ENCODE peak calls at places on chromosome 18, in eight cellular contexts. One of them, this sample, is unnamed.

GRCh38 chr18:79382681-79383387 is 12.9 kb upstream of the NFATC1 start:
- DNase-seq in CD14-positive monocyte: no peak
- DNase-seq in stimulated activated CD4-positive, alpha-beta T cell treated with anti-CD3 and anti-CD28 coated beads, Interleukin-1b, Interleukin-23, amount 100 ng/mL, for 4 hours: no peak
- DNase-seq in stimulated activated CD8-positive, alpha-beta memory T cell treated with anti-CD3 and anti-CD28 coated beads, Interleukin-15, amount 100 ng/mL, for 24 hours: no peak
- DNase-seq in GM04504: no peak
- DNase-seq in memory B cell: no peak
- DNase-seq in astrocyte of the spinal cord: no peak
- DNase-seq in prostate gland: no peak
- DNase-seq in this sample: no peak

GRCh38 chr18:51537487-51537886 is 340.0 kb upstream of the MEX3C start:
- DNase-seq in CD14-positive monocyte: no peak
- DNase-seq in stimulated activated CD4-positive, alpha-beta T cell treated with anti-CD3 and anti-CD28 coated beads, Interleukin-1b, Interleukin-23, amount 100 ng/mL, for 4 hours: no peak
- DNase-seq in stimulated activated CD8-positive, alpha-beta memory T cell treated with anti-CD3 and anti-CD28 coated beads, Interleukin-15, amount 100 ng/mL, for 24 hours: no peak
- DNase-seq in GM04504: no peak
- DNase-seq in memory B cell: no peak
- DNase-seq in astrocyte of the spinal cord: no peak
- DNase-seq in prostate gland: no peak
- DNase-seq in this sample: no peak

GRCh38 chr18:49172246-49172645 is 221.5 kb upstream of the SMAD7 start:
- DNase-seq in CD14-positive monocyte: no peak
- DNase-seq in stimulated activated CD4-positive, alpha-beta T cell treated with anti-CD3 and anti-CD28 coated beads, Interleukin-1b, Interleukin-23, amount 100 ng/mL, for 4 hours: no peak
- DNase-seq in stimulated activated CD8-positive, alpha-beta memory T cell treated with anti-CD3 and anti-CD28 coated beads, Interleukin-15, amount 100 ng/mL, for 24 hours: no peak
- DNase-seq in GM04504: no peak
- DNase-seq in memory B cell: no peak
- DNase-seq in astrocyte of the spinal cord: no peak
- DNase-seq in prostate gland: no peak
- DNase-seq in this sample: no peak

GRCh38 chr18:24187049-24187448 is 48.2 kb downstream of the CABYR start:
- DNase-seq in CD14-positive monocyte: no peak
- DNase-seq in stimulated activated CD4-positive, alpha-beta T cell treated with anti-CD3 and anti-CD28 coated beads, Interleukin-1b, Interleukin-23, amount 100 ng/mL, for 4 hours: no peak
- DNase-seq in stimulated activated CD8-positive, alpha-beta memory T cell treated with anti-CD3 and anti-CD28 coated beads, Interleukin-15, amount 100 ng/mL, for 24 hours: no peak
- DNase-seq in GM04504: no peak
- DNase-seq in memory B cell: no peak
- DNase-seq in astrocyte of the spinal cord: no peak
- DNase-seq in prostate gland: no peak
- DNase-seq in this sample: no peak

GRCh38 chr18:55485666-55486065 is 102.3 kb downstream of the TCF4 start:
- DNase-seq in CD14-positive monocyte: no peak
- DNase-seq in stimulated activated CD4-positive, alpha-beta T cell treated with anti-CD3 and anti-CD28 coated beads, Interleukin-1b, Interleukin-23, amount 100 ng/mL, for 4 hours: no peak
- DNase-seq in stimulated activated CD8-positive, alpha-beta memory T cell treated with anti-CD3 and anti-CD28 coated beads, Interleukin-15, amount 100 ng/mL, for 24 hours: no peak
- DNase-seq in GM04504: no peak
- DNase-seq in memory B cell: no peak
- DNase-seq in astrocyte of the spinal cord: peak
- DNase-seq in prostate gland: no peak
- DNase-seq in this sample: no peak

GRCh38 chr18:34710430-34711386 is 610 bp downstream of the DTNA start:
- DNase-seq in CD14-positive monocyte: no peak
- DNase-seq in stimulated activated CD4-positive, alpha-beta T cell treated with anti-CD3 and anti-CD28 coated beads, Interleukin-1b, Interleukin-23, amount 100 ng/mL, for 4 hours: no peak
- DNase-seq in stimulated activated CD8-positive, alpha-beta memory T cell treated with anti-CD3 and anti-CD28 coated beads, Interleukin-15, amount 100 ng/mL, for 24 hours: no peak
- DNase-seq in GM04504: peak
- DNase-seq in memory B cell: no peak
- DNase-seq in astrocyte of the spinal cord: peak
- DNase-seq in prostate gland: no peak
- DNase-seq in this sample: no peak

GRCh38 chr18:49041677-49042570 is 91.2 kb upstream of the SMAD7 start:
- DNase-seq in CD14-positive monocyte: no peak
- DNase-seq in stimulated activated CD4-positive, alpha-beta T cell treated with anti-CD3 and anti-CD28 coated beads, Interleukin-1b, Interleukin-23, amount 100 ng/mL, for 4 hours: peak
- DNase-seq in stimulated activated CD8-positive, alpha-beta memory T cell treated with anti-CD3 and anti-CD28 coated beads, Interleukin-15, amount 100 ng/mL, for 24 hours: no peak
- DNase-seq in GM04504: no peak
- DNase-seq in memory B cell: no peak
- DNase-seq in astrocyte of the spinal cord: peak
- DNase-seq in prostate gland: peak
- DNase-seq in this sample: no peak

GRCh38 chr18:12409466-12409865 is 1.7 kb downstream of the PRELID3A start:
- DNase-seq in CD14-positive monocyte: no peak
- DNase-seq in stimulated activated CD4-positive, alpha-beta T cell treated with anti-CD3 and anti-CD28 coated beads, Interleukin-1b, Interleukin-23, amount 100 ng/mL, for 4 hours: no peak
- DNase-seq in stimulated activated CD8-positive, alpha-beta memory T cell treated with anti-CD3 and anti-CD28 coated beads, Interleukin-15, amount 100 ng/mL, for 24 hours: no peak
- DNase-seq in GM04504: no peak
- DNase-seq in memory B cell: no peak
- DNase-seq in astrocyte of the spinal cord: peak
- DNase-seq in prostate gland: no peak
- DNase-seq in this sample: no peak

GRCh38 chr18:73646196-73646595 is 501.4 kb downstream of the FBXO15 start:
- DNase-seq in CD14-positive monocyte: no peak
- DNase-seq in stimulated activated CD4-positive, alpha-beta T cell treated with anti-CD3 and anti-CD28 coated beads, Interleukin-1b, Interleukin-23, amount 100 ng/mL, for 4 hours: no peak
- DNase-seq in stimulated activated CD8-positive, alpha-beta memory T cell treated with anti-CD3 and anti-CD28 coated beads, Interleukin-15, amount 100 ng/mL, for 24 hours: no peak
- DNase-seq in GM04504: no peak
- DNase-seq in memory B cell: no peak
- DNase-seq in astrocyte of the spinal cord: no peak
- DNase-seq in prostate gland: no peak
- DNase-seq in this sample: no peak

This sample was measured in GM18507.